ENCODE peak calls at places on chromosomes 16 and 17, in ten cellular contexts. One of them, this sample, is unnamed.

GRCh38 chr17:17164676-17165075 is 41.5 kb downstream of the PLD6 start:
- DNase-seq in naive thymus-derived CD4-positive, alpha-beta T cell: no peak
- DNase-seq in testis: no peak
- DNase-seq in B cell: no peak
- DNase-seq in cardiac fibroblast: no peak
- DNase-seq in effector CD4-positive, alpha-beta T cell: no peak
- DNase-seq in HTR-8/SVneo: no peak
- DNase-seq in transverse colon: no peak
- DNase-seq in CD4-positive, alpha-beta T cell: no peak
- DNase-seq in anterior cingulate cortex: no peak
- DNase-seq in this sample: no peak

GRCh38 chr17:28871056-28871579 is 16.3 kb downstream of the ERAL1 start:
- DNase-seq in cardiac fibroblast: no peak
- DNase-seq in HTR-8/SVneo: no peak
- DNase-seq in transverse colon: no peak
- DNase-seq in naive thymus-derived CD4-positive, alpha-beta T cell: peak
- DNase-seq in B cell: peak
- DNase-seq in effector CD4-positive, alpha-beta T cell: no peak
- DNase-seq in anterior cingulate cortex: no peak
- DNase-seq in CD4-positive, alpha-beta T cell: peak
- DNase-seq in testis: no peak
- DNase-seq in this sample: peak

GRCh38 chr17:13420294-13421277 is 181.1 kb downstream of the HS3ST3A1 start:
- DNase-seq in anterior cingulate cortex: no peak
- DNase-seq in CD4-positive, alpha-beta T cell: no peak
- DNase-seq in HTR-8/SVneo: no peak
- DNase-seq in naive thymus-derived CD4-positive, alpha-beta T cell: no peak
- DNase-seq in testis: no peak
- DNase-seq in effector CD4-positive, alpha-beta T cell: no peak
- DNase-seq in transverse colon: peak
- DNase-seq in B cell: no peak
- DNase-seq in cardiac fibroblast: peak
- DNase-seq in this sample: peak

GRCh38 chr16:69005641-69006355 is 99.7 kb upstream of the HAS3 start:
- DNase-seq in anterior cingulate cortex: no peak
- DNase-seq in naive thymus-derived CD4-positive, alpha-beta T cell: no peak
- DNase-seq in cardiac fibroblast: no peak
- DNase-seq in effector CD4-positive, alpha-beta T cell: no peak
- DNase-seq in transverse colon: no peak
- DNase-seq in CD4-positive, alpha-beta T cell: no peak
- DNase-seq in B cell: no peak
- DNase-seq in HTR-8/SVneo: no peak
- DNase-seq in testis: no peak
- DNase-seq in this sample: no peak

GRCh38 chr17:2712300-2713043 is 908 bp upstream of the CLUH start:
- DNase-seq in effector CD4-positive, alpha-beta T cell: no peak
- DNase-seq in CD4-positive, alpha-beta T cell: no peak
- DNase-seq in testis: no peak
- DNase-seq in HTR-8/SVneo: no peak
- DNase-seq in B cell: no peak
- DNase-seq in naive thymus-derived CD4-positive, alpha-beta T cell: no peak
- DNase-seq in transverse colon: no peak
- DNase-seq in anterior cingulate cortex: no peak
- DNase-seq in cardiac fibroblast: no peak
- DNase-seq in this sample: no peak

GRCh38 chr16:55179858-55180585 is 144.0 kb upstream of the IRX6 start:
- DNase-seq in naive thymus-derived CD4-positive, alpha-beta T cell: no peak
- DNase-seq in CD4-positive, alpha-beta T cell: no peak
- DNase-seq in testis: no peak
- DNase-seq in anterior cingulate cortex: no peak
- DNase-seq in cardiac fibroblast: no peak
- DNase-seq in effector CD4-positive, alpha-beta T cell: no peak
- DNase-seq in HTR-8/SVneo: no peak
- DNase-seq in transverse colon: no peak
- DNase-seq in B cell: no peak
- DNase-seq in this sample: no peak

GRCh38 chr17:66855204-66855603 is 20.3 kb downstream of the CACNG5 start:
- DNase-seq in transverse colon: no peak
- DNase-seq in HTR-8/SVneo: no peak
- DNase-seq in anterior cingulate cortex: no peak
- DNase-seq in B cell: no peak
- DNase-seq in cardiac fibroblast: no peak
- DNase-seq in effector CD4-positive, alpha-beta T cell: peak
- DNase-seq in testis: peak
- DNase-seq in CD4-positive, alpha-beta T cell: no peak
- DNase-seq in naive thymus-derived CD4-positive, alpha-beta T cell: peak
- DNase-seq in this sample: no peak

GRCh38 chr17:11948791-11949190 is 48.5 kb downstream of the ZNF18 start:
- DNase-seq in cardiac fibroblast: peak
- DNase-seq in naive thymus-derived CD4-positive, alpha-beta T cell: no peak
- DNase-seq in testis: no peak
- DNase-seq in CD4-positive, alpha-beta T cell: no peak
- DNase-seq in HTR-8/SVneo: peak
- DNase-seq in anterior cingulate cortex: no peak
- DNase-seq in transverse colon: no peak
- DNase-seq in effector CD4-positive, alpha-beta T cell: no peak
- DNase-seq in B cell: no peak
- DNase-seq in this sample: no peak

GRCh38 chr16:66751135-66751991 is at the start of gene DYNC1LI2:
- DNase-seq in anterior cingulate cortex: peak
- DNase-seq in effector CD4-positive, alpha-beta T cell: peak
- DNase-seq in CD4-positive, alpha-beta T cell: peak
- DNase-seq in testis: peak
- DNase-seq in B cell: peak
- DNase-seq in transverse colon: peak
- DNase-seq in HTR-8/SVneo: peak
- DNase-seq in cardiac fibroblast: peak
- DNase-seq in naive thymus-derived CD4-positive, alpha-beta T cell: peak
- DNase-seq in this sample: peak

GRCh38 chr17:83150369-83151055 is 71.1 kb downstream of the METRNL start:
- DNase-seq in anterior cingulate cortex: no peak
- DNase-seq in CD4-positive, alpha-beta T cell: no peak
- DNase-seq in cardiac fibroblast: no peak
- DNase-seq in naive thymus-derived CD4-positive, alpha-beta T cell: no peak
- DNase-seq in effector CD4-positive, alpha-beta T cell: no peak
- DNase-seq in transverse colon: no peak
- DNase-seq in testis: peak
- DNase-seq in B cell: no peak
- DNase-seq in HTR-8/SVneo: no peak
- DNase-seq in this sample: no peak

GRCh38 chr16:1909661-1910231 is 8.5 kb downstream of the HS3ST6 start:
- DNase-seq in B cell: no peak
- DNase-seq in testis: no peak
- DNase-seq in effector CD4-positive, alpha-beta T cell: no peak
- DNase-seq in naive thymus-derived CD4-positive, alpha-beta T cell: no peak
- DNase-seq in cardiac fibroblast: no peak
- DNase-seq in transverse colon: peak
- DNase-seq in HTR-8/SVneo: no peak
- DNase-seq in CD4-positive, alpha-beta T cell: no peak
- DNase-seq in anterior cingulate cortex: no peak
- DNase-seq in this sample: peak

GRCh38 chr17:31320791-31321190 is 631 bp downstream of the EVI2A start:
- DNase-seq in HTR-8/SVneo: no peak
- DNase-seq in testis: no peak
- DNase-seq in transverse colon: no peak
- DNase-seq in naive thymus-derived CD4-positive, alpha-beta T cell: no peak
- DNase-seq in effector CD4-positive, alpha-beta T cell: no peak
- DNase-seq in B cell: no peak
- DNase-seq in cardiac fibroblast: peak
- DNase-seq in CD4-positive, alpha-beta T cell: no peak
- DNase-seq in anterior cingulate cortex: no peak
- DNase-seq in this sample: no peak

GRCh38 chr17:40062347-40063033 is at the start of gene THRA:
- DNase-seq in CD4-positive, alpha-beta T cell: peak
- DNase-seq in transverse colon: peak
- DNase-seq in anterior cingulate cortex: peak
- DNase-seq in HTR-8/SVneo: no peak
- DNase-seq in B cell: peak
- DNase-seq in naive thymus-derived CD4-positive, alpha-beta T cell: peak
- DNase-seq in effector CD4-positive, alpha-beta T cell: peak
- DNase-seq in cardiac fibroblast: peak
- DNase-seq in testis: peak
- DNase-seq in this sample: peak

GRCh38 chr17:65868881-65869280 is 307.4 kb upstream of the AXIN2 start:
- DNase-seq in HTR-8/SVneo: no peak
- DNase-seq in cardiac fibroblast: no peak
- DNase-seq in B cell: no peak
- DNase-seq in anterior cingulate cortex: no peak
- DNase-seq in effector CD4-positive, alpha-beta T cell: no peak
- DNase-seq in CD4-positive, alpha-beta T cell: no peak
- DNase-seq in transverse colon: no peak
- DNase-seq in testis: no peak
- DNase-seq in naive thymus-derived CD4-positive, alpha-beta T cell: no peak
- DNase-seq in this sample: no peak

GRCh38 chr16:68079616-68080344 is 5.4 kb upstream of the NFATC3 start:
- DNase-seq in transverse colon: peak
- DNase-seq in HTR-8/SVneo: no peak
- DNase-seq in testis: peak
- DNase-seq in cardiac fibroblast: peak
- DNase-seq in naive thymus-derived CD4-positive, alpha-beta T cell: peak
- DNase-seq in anterior cingulate cortex: no peak
- DNase-seq in B cell: peak
- DNase-seq in CD4-positive, alpha-beta T cell: peak
- DNase-seq in effector CD4-positive, alpha-beta T cell: peak
- DNase-seq in this sample: peak

GRCh38 chr17:43477832-43478634 is 5.7 kb upstream of the DHX8 start:
- DNase-seq in B cell: no peak
- DNase-seq in naive thymus-derived CD4-positive, alpha-beta T cell: no peak
- DNase-seq in testis: no peak
- DNase-seq in HTR-8/SVneo: no peak
- DNase-seq in effector CD4-positive, alpha-beta T cell: no peak
- DNase-seq in transverse colon: no peak
- DNase-seq in cardiac fibroblast: no peak
- DNase-seq in anterior cingulate cortex: no peak
- DNase-seq in CD4-positive, alpha-beta T cell: no peak
- DNase-seq in this sample: no peak

GRCh38 chr16:17374668-17375255 is 96.0 kb downstream of the XYLT1 start:
- DNase-seq in naive thymus-derived CD4-positive, alpha-beta T cell: peak
- DNase-seq in B cell: no peak
- DNase-seq in anterior cingulate cortex: no peak
- DNase-seq in cardiac fibroblast: no peak
- DNase-seq in testis: no peak
- DNase-seq in CD4-positive, alpha-beta T cell: no peak
- DNase-seq in transverse colon: no peak
- DNase-seq in effector CD4-positive, alpha-beta T cell: no peak
- DNase-seq in HTR-8/SVneo: no peak
- DNase-seq in this sample: no peak

GRCh38 chr16:50309156-50309526 is 42.8 kb downstream of the ADCY7 start:
- DNase-seq in transverse colon: no peak
- DNase-seq in anterior cingulate cortex: no peak
- DNase-seq in effector CD4-positive, alpha-beta T cell: no peak
- DNase-seq in CD4-positive, alpha-beta T cell: no peak
- DNase-seq in naive thymus-derived CD4-positive, alpha-beta T cell: no peak
- DNase-seq in B cell: no peak
- DNase-seq in HTR-8/SVneo: no peak
- DNase-seq in testis: no peak
- DNase-seq in cardiac fibroblast: no peak
- DNase-seq in this sample: no peak

GRCh38 chr16:79388396-79388795 is 212.1 kb downstream of the MAF start:
- DNase-seq in HTR-8/SVneo: no peak
- DNase-seq in anterior cingulate cortex: no peak
- DNase-seq in effector CD4-positive, alpha-beta T cell: no peak
- DNase-seq in transverse colon: no peak
- DNase-seq in testis: no peak
- DNase-seq in naive thymus-derived CD4-positive, alpha-beta T cell: no peak
- DNase-seq in cardiac fibroblast: no peak
- DNase-seq in B cell: no peak
- DNase-seq in CD4-positive, alpha-beta T cell: no peak
- DNase-seq in this sample: no peak

GRCh38 chr17:73431401-73432205 is 119.8 kb upstream of the CDC42EP4 start:
- DNase-seq in anterior cingulate cortex: no peak
- DNase-seq in effector CD4-positive, alpha-beta T cell: no peak
- DNase-seq in naive thymus-derived CD4-positive, alpha-beta T cell: no peak
- DNase-seq in transverse colon: no peak
- DNase-seq in B cell: no peak
- DNase-seq in testis: no peak
- DNase-seq in cardiac fibroblast: no peak
- DNase-seq in CD4-positive, alpha-beta T cell: no peak
- DNase-seq in HTR-8/SVneo: no peak
- DNase-seq in this sample: no peak

GRCh38 chr17:18951941-18952842 is at the start of gene SLC5A10:
- DNase-seq in cardiac fibroblast: no peak
- DNase-seq in testis: no peak
- DNase-seq in naive thymus-derived CD4-positive, alpha-beta T cell: no peak
- DNase-seq in effector CD4-positive, alpha-beta T cell: no peak
- DNase-seq in CD4-positive, alpha-beta T cell: no peak
- DNase-seq in anterior cingulate cortex: no peak
- DNase-seq in transverse colon: no peak
- DNase-seq in B cell: no peak
- DNase-seq in HTR-8/SVneo: peak
- DNase-seq in this sample: peak

GRCh38 chr17:69122065-69122464 is 19.6 kb downstream of the ABCA6 start:
- DNase-seq in anterior cingulate cortex: no peak
- DNase-seq in transverse colon: no peak
- DNase-seq in B cell: no peak
- DNase-seq in cardiac fibroblast: no peak
- DNase-seq in testis: no peak
- DNase-seq in effector CD4-positive, alpha-beta T cell: no peak
- DNase-seq in CD4-positive, alpha-beta T cell: no peak
- DNase-seq in naive thymus-derived CD4-positive, alpha-beta T cell: no peak
- DNase-seq in HTR-8/SVneo: no peak
- DNase-seq in this sample: no peak

GRCh38 chr17:17146791-17147406 is 59.2 kb downstream of the PLD6 start:
- DNase-seq in effector CD4-positive, alpha-beta T cell: no peak
- DNase-seq in anterior cingulate cortex: no peak
- DNase-seq in HTR-8/SVneo: no peak
- DNase-seq in cardiac fibroblast: no peak
- DNase-seq in B cell: no peak
- DNase-seq in naive thymus-derived CD4-positive, alpha-beta T cell: no peak
- DNase-seq in CD4-positive, alpha-beta T cell: no peak
- DNase-seq in transverse colon: peak
- DNase-seq in testis: no peak
- DNase-seq in this sample: no peak

GRCh38 chr16:49459953-49460735 is 86.5 kb downstream of the C16orf78 start:
- DNase-seq in HTR-8/SVneo: no peak
- DNase-seq in effector CD4-positive, alpha-beta T cell: no peak
- DNase-seq in anterior cingulate cortex: no peak
- DNase-seq in testis: no peak
- DNase-seq in transverse colon: no peak
- DNase-seq in B cell: no peak
- DNase-seq in naive thymus-derived CD4-positive, alpha-beta T cell: peak
- DNase-seq in CD4-positive, alpha-beta T cell: no peak
- DNase-seq in cardiac fibroblast: no peak
- DNase-seq in this sample: peak

GRCh38 chr16:3810818-3811217 is 69.7 kb downstream of the CREBBP start:
- DNase-seq in B cell: no peak
- DNase-seq in naive thymus-derived CD4-positive, alpha-beta T cell: no peak
- DNase-seq in cardiac fibroblast: no peak
- DNase-seq in CD4-positive, alpha-beta T cell: no peak
- DNase-seq in HTR-8/SVneo: no peak
- DNase-seq in effector CD4-positive, alpha-beta T cell: no peak
- DNase-seq in anterior cingulate cortex: no peak
- DNase-seq in testis: no peak
- DNase-seq in transverse colon: no peak
- DNase-seq in this sample: no peak

GRCh38 chr17:48627625-48628510 is 1.7 kb upstream of the HOXB9 start:
- DNase-seq in testis: no peak
- DNase-seq in HTR-8/SVneo: no peak
- DNase-seq in transverse colon: peak
- DNase-seq in naive thymus-derived CD4-positive, alpha-beta T cell: no peak
- DNase-seq in CD4-positive, alpha-beta T cell: no peak
- DNase-seq in anterior cingulate cortex: no peak
- DNase-seq in effector CD4-positive, alpha-beta T cell: no peak
- DNase-seq in cardiac fibroblast: no peak
- DNase-seq in B cell: no peak
- DNase-seq in this sample: no peak

GRCh38 chr16:82991941-82992675 is 365.3 kb downstream of the CDH13 start:
- DNase-seq in anterior cingulate cortex: no peak
- DNase-seq in naive thymus-derived CD4-positive, alpha-beta T cell: no peak
- DNase-seq in testis: no peak
- DNase-seq in B cell: no peak
- DNase-seq in effector CD4-positive, alpha-beta T cell: no peak
- DNase-seq in cardiac fibroblast: peak
- DNase-seq in HTR-8/SVneo: no peak
- DNase-seq in CD4-positive, alpha-beta T cell: no peak
- DNase-seq in transverse colon: no peak
- DNase-seq in this sample: no peak

GRCh38 chr17:70848785-70849184 is 679.5 kb downstream of the KCNJ2 start:
- DNase-seq in HTR-8/SVneo: peak
- DNase-seq in effector CD4-positive, alpha-beta T cell: no peak
- DNase-seq in transverse colon: no peak
- DNase-seq in B cell: no peak
- DNase-seq in CD4-positive, alpha-beta T cell: no peak
- DNase-seq in testis: no peak
- DNase-seq in anterior cingulate cortex: no peak
- DNase-seq in naive thymus-derived CD4-positive, alpha-beta T cell: no peak
- DNase-seq in cardiac fibroblast: peak
- DNase-seq in this sample: no peak